ENCODE peak calls at places on chromosomes 13 and 19, in five cellular contexts. P is prostate gland; H is stimulated activated CD8-positive, alpha-beta memory T cell treated with anti-CD3 and anti-CD28 coated beads, Interleukin-4, amount 100 ng/mL, for 1 hour; V is ovary; I is stimulated activated CD4-positive, alpha-beta T cell treated with anti-CD3 and anti-CD28 coated beads, Interleukin-15, amount 100 ng/mL, for 48 hours. A is an unnamed sample.

GRCh38 chr13:112752711-112753541 is 63.1 kb downstream of the ATP11A start:
- DNase-seq in H (no peak), P (no peak), V (no peak), I (peak; percentile 8), A (no peak)

GRCh38 chr19:40358773-40359172 is 10.3 kb downstream of the PLD3 start:
- DNase-seq in V (no peak), P (no peak), I (no peak), H (no peak), A (no peak)

GRCh38 chr19:58554494-58555368 is at the start of gene CHMP2A:
- DNase-seq in I (peak; percentile 98), H (peak; percentile 98), P (peak; percentile 96), V (peak; percentile 99), A (peak; percentile 100)

GRCh38 chr19:8663920-8664670 is 33.7 kb downstream of the NFILZ start:
- DNase-seq in H (no peak), I (peak; percentile 21), V (no peak), P (no peak), A (no peak)

GRCh38 chr13:99916366-99917103 is 55.0 kb downstream of the ZIC5 start:
- DNase-seq in I (no peak), P (peak; percentile 23), H (no peak), V (no peak), A (no peak)

GRCh38 chr19:16073481-16073880 is 2.8 kb upstream of the TPM4 start:
- DNase-seq in I (no peak), H (no peak), V (no peak), P (no peak), A (peak; percentile 51)

GRCh38 chr19:32222594-32222993 is 122.8 kb upstream of the ZNF507 start:
- DNase-seq in H (no peak), P (no peak), V (no peak), I (no peak), A (no peak)

GRCh38 chr19:16234552-16235445 is 37.1 kb downstream of the AP1M1 start:
- DNase-seq in I (no peak), P (no peak), V (no peak), H (no peak), A (no peak)

GRCh38 chr13:106919638-106920037 is 351.7 kb upstream of the ARGLU1 start:
- DNase-seq in P (no peak), V (no peak), H (no peak), I (no peak), A (no peak)

GRCh38 chr19:46461537-46461936 is 9.8 kb downstream of the PNMA8A start:
- DNase-seq in V (no peak), H (no peak), I (no peak), P (no peak), A (no peak)

GRCh38 chr13:40581277-40581579 is 85.2 kb downstream of the FOXO1 start:
- DNase-seq in P (no peak), I (no peak), V (no peak), H (no peak), A (no peak)

GRCh38 chr19:56838930-56839664 is 1.4 kb downstream of the PEG3 start:
- DNase-seq in I (no peak), P (peak; percentile 98), V (peak; percentile 94), H (no peak), A (peak; percentile 97)

GRCh38 chr19:36939153-36939552 is 23.0 kb downstream of the ZNF568 start:
- DNase-seq in I (no peak), P (no peak), H (no peak), V (no peak), A (no peak)

GRCh38 chr13:48808689-48809088 is 155.0 kb downstream of the CYSLTR2 start:
- DNase-seq in H (no peak), V (no peak), I (no peak), P (no peak), A (no peak)

GRCh38 chr13:35782793-35783192 is 306.3 kb upstream of the MAB21L1 start:
- DNase-seq in I (no peak), V (no peak), P (no peak), H (no peak), A (no peak)

GRCh38 chr19:42850981-42851717 is 28.4 kb downstream of the PSG1 start:
- DNase-seq in P (no peak), V (no peak), I (no peak), H (no peak), A (no peak)

GRCh38 chr19:19217110-19217509 is 5.4 kb downstream of the NCAN start:
- DNase-seq in I (no peak), V (no peak), P (no peak), H (no peak), A (no peak)

GRCh38 chr13:92804346-92804745 is 422.3 kb upstream of the GPC6 start:
- DNase-seq in P (no peak), V (no peak), H (no peak), I (no peak), A (no peak)

GRCh38 chr13:62119739-62120700 is 704.4 kb upstream of the PCDH20 start:
- DNase-seq in P (no peak), H (no peak), V (no peak), I (no peak), A (no peak)

GRCh38 chr13:46908511-46908910 is 11.7 kb upstream of the HTR2A start:
- DNase-seq in I (no peak), H (no peak), V (no peak), P (no peak), A (no peak)

GRCh38 chr19:15622991-15623390 is 8.0 kb downstream of the CYP4F8 start:
- DNase-seq in V (no peak), P (no peak), I (no peak), H (no peak), A (no peak)

GRCh38 chr13:44908266-44908665 is 81.0 kb downstream of the NUFIP1 start:
- DNase-seq in P (no peak), H (no peak), V (no peak), I (no peak), A (no peak)

GRCh38 chr19:56712609-56713008 is 41.1 kb upstream of the ZNF835 start:
- DNase-seq in V (peak; percentile 28), P (no peak), H (no peak), I (no peak), A (no peak)

GRCh38 chr19:44931541-44931940 is 10.5 kb upstream of the APOC4 start:
- DNase-seq in H (no peak), I (no peak), V (no peak), P (no peak), A (no peak)

GRCh38 chr13:57604442-57604841 is 27.1 kb upstream of the PCDH17 start:
- DNase-seq in H (no peak), P (no peak), V (no peak), I (no peak), A (no peak)

GRCh38 chr19:7831452-7831851 is 1.4 kb downstream of the EVI5L start:
- DNase-seq in V (no peak), I (no peak), H (no peak), P (no peak), A (no peak)

A was measured in suprapubic skin.